ENCODE peak calls at places on chromosome 20, in eight cellular contexts. N, B, C, M, H, Y, V and Z are unnamed samples.

GRCh38 chr20:13687827-13688226 is 49.1 kb upstream of the TASP1 start:
- DNase-seq in M (no peak), C (no peak), B (no peak), Y (no peak), N (no peak), H (no peak), V (no peak), Z (no peak)

GRCh38 chr20:5544702-5545101 is 205.5 kb upstream of the SHLD1 start:
- DNase-seq in B (no peak), V (no peak), C (no peak), H (no peak), N (no peak), Y (no peak), M (no peak), Z (no peak)

GRCh38 chr20:40494238-40494637 is 194.8 kb downstream of the MAFB start:
- DNase-seq in C (no peak), B (no peak), H (no peak), N (peak; percentile 21), V (no peak), Y (no peak), M (no peak), Z (no peak)

GRCh38 chr20:34552569-34552968 is 5.9 kb upstream of the MAP1LC3A start:
- DNase-seq in B (no peak), V (no peak), H (no peak), Y (no peak), M (no peak), C (no peak), N (no peak), Z (no peak)

GRCh38 chr20:18497603-18498002 is 578 bp upstream of the RBBP9 start:
- DNase-seq in N (no peak), Y (no peak), M (no peak), V (no peak), C (no peak), B (no peak), H (no peak), Z (no peak)

GRCh38 chr20:63850689-63851547 is 10.4 kb upstream of the ABHD16B start:
- DNase-seq in C (no peak), V (no peak), N (no peak), B (peak; percentile 76), M (no peak), Y (no peak), H (no peak), Z (no peak)

GRCh38 chr20:11926599-11926998 is 8.9 kb downstream of the BTBD3 start:
- DNase-seq in V (no peak), C (no peak), N (no peak), M (no peak), B (no peak), Y (no peak), H (no peak), Z (no peak)

GRCh38 chr20:31712564-31713311 is 9.9 kb downstream of the BCL2L1 start:
- DNase-seq in B (no peak), V (peak; percentile 89), M (peak; percentile 41), N (peak; percentile 81), C (peak; percentile 91), Y (peak; percentile 97), H (peak; percentile 63), Z (peak; percentile 87)

GRCh38 chr20:46975976-46976375 is 81.3 kb downstream of the EYA2 start:
- DNase-seq in N (no peak), M (no peak), B (no peak), V (no peak), H (no peak), C (no peak), Y (no peak), Z (no peak)

GRCh38 chr20:17223553-17223952 is 3.3 kb upstream of the PCSK2 start:
- DNase-seq in C (no peak), H (no peak), N (no peak), V (no peak), B (no peak), M (no peak), Y (no peak), Z (no peak)

GRCh38 chr20:46022411-46023147 is 6.4 kb upstream of the SLC12A5 start:
- DNase-seq in V (peak; percentile 12), H (no peak), B (peak; percentile 72), M (peak; percentile 58), Y (peak; percentile 68), C (peak; percentile 39), N (no peak), Z (no peak)

GRCh38 chr20:15515706-15516105 is 1057.5 kb downstream of the KIF16B start:
- DNase-seq in H (no peak), B (no peak), Y (peak; percentile 7), M (no peak), C (no peak), N (no peak), V (no peak), Z (no peak)

GRCh38 chr20:36030143-36030542 is 61.8 kb downstream of the CNBD2 start:
- DNase-seq in Y (no peak), H (no peak), N (no peak), M (no peak), V (no peak), C (peak; percentile 57), B (no peak), Z (no peak)

GRCh38 chr20:58271596-58272460 is 37.7 kb upstream of the RAB22A start:
- DNase-seq in Y (no peak), M (no peak), N (no peak), B (no peak), H (peak; percentile 29), C (no peak), V (no peak), Z (no peak)

DNA sequence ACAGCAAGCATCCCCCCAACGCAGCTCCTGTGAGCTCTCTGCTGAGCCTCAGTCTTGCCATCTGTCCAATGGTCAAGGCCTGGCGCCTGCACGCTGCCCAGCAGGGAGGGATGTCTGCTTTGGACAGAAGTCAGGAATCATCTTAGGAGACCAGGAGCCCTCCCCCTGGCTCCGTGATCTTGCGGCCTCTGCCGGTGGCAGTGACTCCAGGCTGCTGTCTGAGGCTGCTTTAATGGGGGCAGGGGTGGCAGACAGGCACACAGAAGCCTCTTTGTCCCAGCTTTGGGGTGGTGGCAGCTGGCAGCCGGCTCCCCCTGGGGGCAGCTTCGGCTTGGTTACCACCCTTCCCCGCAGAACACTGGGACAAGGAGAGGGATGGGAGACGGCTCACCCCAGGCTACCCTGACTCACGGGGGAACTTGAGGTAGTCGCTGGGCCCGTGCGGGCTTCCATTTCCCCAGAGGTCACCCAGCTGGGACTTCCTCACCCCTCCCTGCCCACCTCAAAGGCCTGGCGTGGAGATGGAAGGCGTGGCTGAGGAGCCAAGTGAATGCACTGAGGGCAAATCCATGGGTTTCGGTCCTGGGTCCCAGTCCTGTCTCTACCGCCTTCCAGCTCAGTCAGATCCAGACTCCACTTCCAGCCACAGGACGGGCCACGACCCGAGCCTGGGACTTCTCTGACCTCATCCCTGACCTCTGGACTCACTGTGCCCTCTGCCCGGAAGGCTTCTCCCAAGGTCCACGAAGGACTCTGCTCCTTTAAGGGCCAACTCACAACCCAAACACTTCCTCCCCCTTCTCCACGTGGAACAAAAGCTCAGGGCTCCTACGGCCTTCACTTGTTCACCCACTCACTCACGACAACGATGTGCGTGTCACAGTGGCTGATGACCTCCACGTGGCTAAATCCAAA is 14.8 kb downstream of the PEDS1 start:
- DNase-seq in V (no peak), N (no peak), H (no peak), B (no peak), Y (no peak), C (no peak), M (no peak), Z (no peak)
- TF ChIP-seq CTCF in V (no peak), N (no peak), H (peak; percentile 55), B (no peak), Y (no peak), C (no peak), M (no peak), Z (peak; percentile 18)

DNA sequence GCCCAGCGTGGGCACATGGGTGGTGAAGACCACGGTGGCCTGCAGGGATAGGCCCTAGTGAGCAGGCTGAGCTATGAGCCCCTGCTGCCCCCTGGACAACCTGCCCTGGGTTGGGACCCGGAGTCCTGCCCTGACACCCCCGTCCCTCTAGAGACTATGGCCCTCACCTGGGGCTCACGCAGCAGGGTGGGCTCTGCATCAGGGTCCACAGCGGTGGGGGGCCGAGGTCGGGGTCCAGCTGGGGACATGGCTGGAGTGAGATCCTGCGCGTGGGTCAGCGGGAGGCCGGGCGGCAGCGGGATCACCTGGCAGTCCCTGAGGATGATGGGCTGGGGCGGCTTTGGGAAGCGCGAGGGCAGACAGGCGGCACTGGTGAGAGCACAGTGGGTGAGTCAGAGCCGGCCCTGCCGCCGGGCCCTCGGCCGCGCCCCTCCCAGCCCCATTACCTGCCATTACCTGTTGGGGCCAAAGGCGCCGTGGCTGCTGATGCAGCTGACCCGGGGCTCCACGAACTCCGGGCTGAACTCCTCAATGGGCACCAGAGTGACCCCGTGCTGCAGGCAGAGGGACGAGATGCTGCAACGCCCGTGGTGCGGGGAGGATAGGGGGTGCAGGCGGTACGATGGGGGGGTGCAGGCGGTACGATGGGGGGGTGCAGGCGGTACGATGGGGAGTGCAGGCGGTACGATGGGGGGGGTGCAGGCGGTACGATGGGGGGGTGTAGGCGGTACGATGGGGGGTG is 27.9 kb downstream of the ADRM1 start:
- DNase-seq in M (no peak), Y (no peak), V (no peak), N (peak; percentile 36), C (no peak), B (no peak), H (no peak), Z (no peak)
- TF ChIP-seq CTCF in M (no peak), Y (no peak), V (no peak), N (peak; percentile 10), C (no peak), B (no peak), H (no peak), Z (no peak)

GRCh38 chr20:57020364-57020763 is 246.1 kb downstream of the BMP7 start:
- DNase-seq in B (no peak), C (no peak), Y (no peak), N (no peak), H (no peak), M (no peak), V (no peak), Z (no peak)

GRCh38 chr20:57024849-57025248 is 241.6 kb downstream of the BMP7 start:
- DNase-seq in B (no peak), C (no peak), Y (no peak), V (no peak), M (no peak), N (no peak), H (no peak), Z (no peak)

GRCh38 chr20:57023997-57024396 is 242.4 kb downstream of the BMP7 start:
- DNase-seq in B (no peak), N (no peak), Y (no peak), V (no peak), C (no peak), M (no peak), H (no peak), Z (no peak)

GRCh38 chr20:57023007-57023406 is 243.4 kb downstream of the BMP7 start:
- DNase-seq in B (no peak), H (no peak), V (no peak), N (no peak), Y (no peak), C (no peak), M (no peak), Z (no peak)

DNA sequence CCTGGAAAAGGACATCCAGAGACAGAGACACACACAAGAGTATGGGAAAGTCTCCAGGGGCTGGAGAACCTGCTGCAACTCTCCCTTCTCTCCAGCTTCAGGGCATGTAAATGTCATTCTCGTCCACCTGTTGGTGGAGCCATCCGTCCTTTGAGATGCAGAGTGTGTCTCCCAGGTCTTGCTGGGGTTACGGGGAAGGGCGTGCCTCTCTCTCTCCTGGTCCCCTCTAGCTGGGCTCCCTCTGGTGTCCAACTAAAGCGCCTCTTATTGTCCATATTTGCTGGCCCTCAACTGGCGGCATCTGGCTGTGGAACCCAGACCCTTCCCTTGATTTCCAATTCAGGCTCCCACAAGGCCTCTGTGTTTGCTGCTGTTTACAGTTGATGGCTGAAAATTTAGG is 244.1 kb downstream of the BMP7 start:
- DNase-seq in V (no peak), B (no peak), N (no peak), M (no peak), C (no peak), H (no peak), Y (no peak), Z (no peak)
- TF ChIP-seq CTCF in V (no peak), B (no peak), N (no peak), M (no peak), C (no peak), H (peak; percentile 13), Y (peak; percentile 48), Z (no peak)

GRCh38 chr20:22438926-22439325 is 145.4 kb downstream of the FOXA2 start:
- DNase-seq in C (no peak), H (no peak), V (no peak), Y (peak; percentile 34), B (no peak), N (no peak), M (no peak), Z (no peak)
- TF ChIP-seq CTCF in C (no peak), H (no peak), V (peak; percentile 18), Y (peak; percentile 55), B (peak; percentile 49), N (peak; percentile 8), M (peak; percentile 46), Z (peak; percentile 21)